ENCODE peak calls at places on chromosomes 4 and X, in seven cellular contexts. One of them, this sample, is unnamed.

GRCh38 chr4:144356941-144357381 is 216.4 kb upstream of the GYPA start:
- DNase-seq in cardiac muscle cell: no peak
- DNase-seq in IMR-90: no peak
- DNase-seq in pancreas: no peak
- DNase-seq in lung: no peak
- DNase-seq in heart left ventricle: no peak
- DNase-seq in ovary: no peak
- DNase-seq in this sample: no peak

GRCh38 chr4:113781439-113782040 is 20.0 kb upstream of the CAMK2D start:
- DNase-seq in cardiac muscle cell: peak; percentile 38
- DNase-seq in IMR-90: peak; percentile 55
- DNase-seq in pancreas: no peak
- DNase-seq in lung: no peak
- DNase-seq in heart left ventricle: no peak
- DNase-seq in ovary: no peak
- DNase-seq in this sample: no peak

GRCh38 chr4:3174371-3175338 is 74.3 kb upstream of the MSANTD1 start:
- DNase-seq in cardiac muscle cell: peak; percentile 64
- DNase-seq in IMR-90: no peak
- DNase-seq in pancreas: no peak
- DNase-seq in lung: no peak
- DNase-seq in heart left ventricle: no peak
- DNase-seq in ovary: no peak
- DNase-seq in this sample: no peak

GRCh38 chr4:20679946-20680345 is 20.3 kb upstream of the PACRGL start:
- DNase-seq in cardiac muscle cell: no peak
- DNase-seq in IMR-90: no peak
- DNase-seq in pancreas: no peak
- DNase-seq in lung: no peak
- DNase-seq in heart left ventricle: no peak
- DNase-seq in ovary: no peak
- DNase-seq in this sample: no peak

GRCh38 chr4:100895572-100896197 is 377.9 kb upstream of the EMCN start:
- DNase-seq in cardiac muscle cell: no peak
- DNase-seq in IMR-90: no peak
- DNase-seq in pancreas: no peak
- DNase-seq in lung: no peak
- DNase-seq in heart left ventricle: no peak
- DNase-seq in ovary: no peak
- DNase-seq in this sample: no peak

GRCh38 chrX:9569875-9570274 is 105.0 kb downstream of the TBL1X start:
- DNase-seq in cardiac muscle cell: no peak
- DNase-seq in IMR-90: no peak
- DNase-seq in pancreas: no peak
- DNase-seq in lung: no peak
- DNase-seq in heart left ventricle: no peak
- DNase-seq in ovary: no peak
- DNase-seq in this sample: no peak

GRCh38 chrX:45628041-45628440 is 427.4 kb upstream of the DIPK2B start:
- DNase-seq in cardiac muscle cell: no peak
- DNase-seq in IMR-90: peak; percentile 48
- DNase-seq in pancreas: no peak
- DNase-seq in lung: no peak
- DNase-seq in heart left ventricle: no peak
- DNase-seq in ovary: no peak
- DNase-seq in this sample: no peak

GRCh38 chr4:3472411-3473141 is 9.5 kb downstream of the DOK7 start:
- DNase-seq in cardiac muscle cell: no peak
- DNase-seq in IMR-90: no peak
- DNase-seq in pancreas: peak; percentile 94
- DNase-seq in lung: no peak
- DNase-seq in heart left ventricle: no peak
- DNase-seq in ovary: no peak
- DNase-seq in this sample: no peak

GRCh38 chr4:11120435-11120834 is 308.3 kb downstream of the HS3ST1 start:
- DNase-seq in cardiac muscle cell: no peak
- DNase-seq in IMR-90: no peak
- DNase-seq in pancreas: no peak
- DNase-seq in lung: no peak
- DNase-seq in heart left ventricle: no peak
- DNase-seq in ovary: no peak
- DNase-seq in this sample: no peak

GRCh38 chr4:185847352-185848078 is 35.5 kb upstream of the SORBS2 start:
- DNase-seq in cardiac muscle cell: peak; percentile 72
- DNase-seq in IMR-90: peak; percentile 73
- DNase-seq in pancreas: no peak
- DNase-seq in lung: no peak
- DNase-seq in heart left ventricle: peak; percentile 68
- DNase-seq in ovary: no peak
- DNase-seq in this sample: no peak

GRCh38 chr4:184732126-184732525 is 1.8 kb downstream of the CENPU start:
- DNase-seq in cardiac muscle cell: no peak
- DNase-seq in IMR-90: peak; percentile 35
- DNase-seq in pancreas: no peak
- DNase-seq in lung: peak; percentile 83
- DNase-seq in heart left ventricle: no peak
- DNase-seq in ovary: no peak
- DNase-seq in this sample: no peak

GRCh38 chr4:146333187-146333894 is 119.0 kb downstream of the REELD1 start:
- DNase-seq in cardiac muscle cell: no peak
- DNase-seq in IMR-90: peak; percentile 68
- DNase-seq in pancreas: no peak
- DNase-seq in lung: no peak
- DNase-seq in heart left ventricle: no peak
- DNase-seq in ovary: no peak
- DNase-seq in this sample: no peak

GRCh38 chrX:107000013-107000515 is at the start of gene MORC4:
- DNase-seq in cardiac muscle cell: peak; percentile 94
- DNase-seq in IMR-90: peak; percentile 81
- DNase-seq in pancreas: peak; percentile 90
- DNase-seq in lung: peak; percentile 84
- DNase-seq in heart left ventricle: peak; percentile 78
- DNase-seq in ovary: peak; percentile 83
- DNase-seq in this sample: peak; percentile 50

GRCh38 chr4:56655209-56655626 is 25.9 kb downstream of the HOPX start:
- DNase-seq in cardiac muscle cell: peak; percentile 37
- DNase-seq in IMR-90: peak; percentile 12
- DNase-seq in pancreas: no peak
- DNase-seq in lung: no peak
- DNase-seq in heart left ventricle: peak; percentile 15
- DNase-seq in ovary: peak; percentile 42
- DNase-seq in this sample: peak; percentile 18

GRCh38 chr4:98938386-98938785 is 9.5 kb upstream of the EIF4E start:
- DNase-seq in cardiac muscle cell: no peak
- DNase-seq in IMR-90: peak; percentile 62
- DNase-seq in pancreas: no peak
- DNase-seq in lung: no peak
- DNase-seq in heart left ventricle: no peak
- DNase-seq in ovary: no peak
- DNase-seq in this sample: no peak

GRCh38 chrX:117510453-117510852 is 606.2 kb downstream of the KLHL13 start:
- DNase-seq in cardiac muscle cell: peak; percentile 38
- DNase-seq in IMR-90: no peak
- DNase-seq in pancreas: no peak
- DNase-seq in lung: no peak
- DNase-seq in heart left ventricle: no peak
- DNase-seq in ovary: no peak
- DNase-seq in this sample: no peak

GRCh38 chr4:38137080-38137479 is 176.9 kb downstream of the PTTG2 start:
- DNase-seq in cardiac muscle cell: no peak
- DNase-seq in IMR-90: no peak
- DNase-seq in pancreas: no peak
- DNase-seq in lung: no peak
- DNase-seq in heart left ventricle: no peak
- DNase-seq in ovary: no peak
- DNase-seq in this sample: no peak

GRCh38 chr4:148203056-148203898 is 238.9 kb downstream of the NR3C2 start:
- DNase-seq in cardiac muscle cell: peak; percentile 77
- DNase-seq in IMR-90: no peak
- DNase-seq in pancreas: peak; percentile 58
- DNase-seq in lung: no peak
- DNase-seq in heart left ventricle: peak; percentile 49
- DNase-seq in ovary: no peak
- DNase-seq in this sample: no peak

GRCh38 chrX:107496786-107497185 is 47.3 kb downstream of the FRMPD3 start:
- DNase-seq in cardiac muscle cell: no peak
- DNase-seq in IMR-90: no peak
- DNase-seq in pancreas: no peak
- DNase-seq in lung: no peak
- DNase-seq in heart left ventricle: no peak
- DNase-seq in ovary: no peak
- DNase-seq in this sample: no peak

GRCh38 chr4:41160010-41160789 is 54.1 kb downstream of the APBB2 start:
- DNase-seq in cardiac muscle cell: no peak
- DNase-seq in IMR-90: peak; percentile 96
- DNase-seq in pancreas: no peak
- DNase-seq in lung: no peak
- DNase-seq in heart left ventricle: no peak
- DNase-seq in ovary: no peak
- DNase-seq in this sample: no peak

GRCh38 chr4:113449407-113449974 is 312.0 kb downstream of the CAMK2D start:
- DNase-seq in cardiac muscle cell: no peak
- DNase-seq in IMR-90: no peak
- DNase-seq in pancreas: no peak
- DNase-seq in lung: no peak
- DNase-seq in heart left ventricle: no peak
- DNase-seq in ovary: no peak
- DNase-seq in this sample: no peak

GRCh38 chr4:52957220-52957686 is 95.1 kb downstream of the RASL11B start:
- DNase-seq in cardiac muscle cell: peak; percentile 35
- DNase-seq in IMR-90: peak; percentile 58
- DNase-seq in pancreas: no peak
- DNase-seq in lung: no peak
- DNase-seq in heart left ventricle: peak; percentile 26
- DNase-seq in ovary: peak; percentile 57
- DNase-seq in this sample: no peak

GRCh38 chrX:71542411-71542810 is 9.5 kb downstream of the OGT start:
- DNase-seq in cardiac muscle cell: no peak
- DNase-seq in IMR-90: peak; percentile 77
- DNase-seq in pancreas: no peak
- DNase-seq in lung: no peak
- DNase-seq in heart left ventricle: no peak
- DNase-seq in ovary: no peak
- DNase-seq in this sample: no peak

GRCh38 chr4:66769436-66769835 is 775.9 kb downstream of the CENPC start:
- DNase-seq in cardiac muscle cell: no peak
- DNase-seq in IMR-90: no peak
- DNase-seq in pancreas: no peak
- DNase-seq in lung: no peak
- DNase-seq in heart left ventricle: no peak
- DNase-seq in ovary: no peak
- DNase-seq in this sample: no peak

GRCh38 chrX:9227276-9227675 is 193.3 kb upstream of the FAM9B start:
- DNase-seq in cardiac muscle cell: no peak
- DNase-seq in IMR-90: peak; percentile 5
- DNase-seq in pancreas: no peak
- DNase-seq in lung: no peak
- DNase-seq in heart left ventricle: no peak
- DNase-seq in ovary: no peak
- DNase-seq in this sample: no peak

GRCh38 chr4:128858875-128859696 is 49.6 kb downstream of the JADE1 start:
- DNase-seq in cardiac muscle cell: no peak
- DNase-seq in IMR-90: peak; percentile 91
- DNase-seq in pancreas: no peak
- DNase-seq in lung: peak; percentile 11
- DNase-seq in heart left ventricle: peak; percentile 60
- DNase-seq in ovary: peak; percentile 61
- DNase-seq in this sample: no peak

GRCh38 chr4:100299019-100299418 is 108.8 kb upstream of the DDIT4L start:
- DNase-seq in cardiac muscle cell: no peak
- DNase-seq in IMR-90: peak; percentile 96
- DNase-seq in pancreas: no peak
- DNase-seq in lung: no peak
- DNase-seq in heart left ventricle: peak; percentile 41
- DNase-seq in ovary: no peak
- DNase-seq in this sample: no peak

GRCh38 chrX:12011075-12011474 is 127.2 kb upstream of the FRMPD4 start:
- DNase-seq in cardiac muscle cell: no peak
- DNase-seq in IMR-90: peak; percentile 81
- DNase-seq in pancreas: no peak
- DNase-seq in lung: no peak
- DNase-seq in heart left ventricle: no peak
- DNase-seq in ovary: no peak
- DNase-seq in this sample: no peak

GRCh38 chr4:189053621-189054020 is 887.1 kb upstream of the FRG1 start:
- DNase-seq in cardiac muscle cell: no peak
- DNase-seq in IMR-90: no peak
- DNase-seq in pancreas: no peak
- DNase-seq in lung: no peak
- DNase-seq in heart left ventricle: no peak
- DNase-seq in ovary: no peak
- DNase-seq in this sample: no peak

GRCh38 chr4:99324361-99324760 is 3.2 kb upstream of the ADH1B start:
- DNase-seq in cardiac muscle cell: no peak
- DNase-seq in IMR-90: no peak
- DNase-seq in pancreas: no peak
- DNase-seq in lung: no peak
- DNase-seq in heart left ventricle: no peak
- DNase-seq in ovary: no peak
- DNase-seq in this sample: no peak

GRCh38 chr4:115090483-115091075 is 22.8 kb downstream of the NDST4 start:
- DNase-seq in cardiac muscle cell: peak; percentile 62
- DNase-seq in IMR-90: peak; percentile 0
- DNase-seq in pancreas: no peak
- DNase-seq in lung: no peak
- DNase-seq in heart left ventricle: no peak
- DNase-seq in ovary: no peak
- DNase-seq in this sample: no peak
- TF ChIP-seq CTCF in cardiac muscle cell: peak; percentile 57
- TF ChIP-seq CTCF in IMR-90: peak; percentile 51
- TF ChIP-seq CTCF in pancreas: peak; percentile 36
- TF ChIP-seq CTCF in lung: no peak
- TF ChIP-seq CTCF in heart left ventricle: peak; percentile 57
- TF ChIP-seq CTCF in ovary: no peak
- TF ChIP-seq CTCF in this sample: peak; percentile 87

GRCh38 chrX:63506320-63506719 is 155.2 kb upstream of the SPIN4 start:
- DNase-seq in cardiac muscle cell: peak; percentile 28
- DNase-seq in IMR-90: peak; percentile 56
- DNase-seq in pancreas: no peak
- DNase-seq in lung: no peak
- DNase-seq in heart left ventricle: no peak
- DNase-seq in ovary: no peak
- DNase-seq in this sample: no peak
- TF ChIP-seq CTCF in cardiac muscle cell: peak; percentile 32
- TF ChIP-seq CTCF in IMR-90: peak; percentile 43
- TF ChIP-seq CTCF in pancreas: no peak
- TF ChIP-seq CTCF in lung: no peak
- TF ChIP-seq CTCF in heart left ventricle: peak; percentile 46
- TF ChIP-seq CTCF in ovary: no peak
- TF ChIP-seq CTCF in this sample: peak; percentile 56

GRCh38 chrX:111182938-111183337 is 86.9 kb downstream of the PAK3 start:
- DNase-seq in cardiac muscle cell: no peak
- DNase-seq in IMR-90: no peak
- DNase-seq in pancreas: no peak
- DNase-seq in lung: no peak
- DNase-seq in heart left ventricle: no peak
- DNase-seq in ovary: no peak
- DNase-seq in this sample: no peak
- TF ChIP-seq CTCF in cardiac muscle cell: no peak
- TF ChIP-seq CTCF in IMR-90: no peak
- TF ChIP-seq CTCF in pancreas: no peak
- TF ChIP-seq CTCF in lung: no peak
- TF ChIP-seq CTCF in heart left ventricle: no peak
- TF ChIP-seq CTCF in ovary: no peak
- TF ChIP-seq CTCF in this sample: no peak

GRCh38 chr4:15238720-15239119 is 189.1 kb upstream of the C1QTNF7 start:
- DNase-seq in cardiac muscle cell: peak; percentile 60
- DNase-seq in IMR-90: peak; percentile 63
- DNase-seq in pancreas: no peak
- DNase-seq in lung: peak; percentile 38
- DNase-seq in heart left ventricle: peak; percentile 25
- DNase-seq in ovary: peak; percentile 47
- DNase-seq in this sample: peak; percentile 23
- TF ChIP-seq CTCF in cardiac muscle cell: peak; percentile 65
- TF ChIP-seq CTCF in IMR-90: peak; percentile 89
- TF ChIP-seq CTCF in pancreas: no peak
- TF ChIP-seq CTCF in lung: peak; percentile 41
- TF ChIP-seq CTCF in heart left ventricle: peak; percentile 65
- TF ChIP-seq CTCF in ovary: peak; percentile 56
- TF ChIP-seq CTCF in this sample: peak; percentile 77

This sample was measured in neural crest cell.